ENCODE peak calls at places on chromosomes 3 and 15, in ten cellular contexts. B is AG09309, F is BJ, O is endodermal cell, X is fibroblast of lung, Y is NB4, A is AG09319, G is breast epithelium, J is AG04450, E is B cell. V is an unnamed sample.

GRCh38 chr3:156518726-156519125 is 36.2 kb downstream of the SSR3 start:
- DNase-seq in E (no peak), G (no peak), B (no peak), A (no peak), O (no peak), J (no peak), F (no peak), Y (no peak), X (peak; percentile 57), V (no peak)

GRCh38 chr15:69755571-69756310 is 303.1 kb downstream of the RPLP1 start:
- DNase-seq in G (no peak), A (no peak), E (peak; percentile 68), Y (peak; percentile 95), B (no peak), O (no peak), F (no peak), J (no peak), X (peak; percentile 63), V (peak; percentile 76)

GRCh38 chr3:71847794-71848193 is 62.8 kb upstream of the PROK2 start:
- DNase-seq in Y (no peak), E (no peak), G (no peak), X (no peak), B (no peak), F (no peak), A (no peak), J (no peak), O (no peak), V (no peak)

GRCh38 chr3:8538904-8539303 is 37.3 kb downstream of the LMCD1 start:
- DNase-seq in J (no peak), B (no peak), G (no peak), F (no peak), Y (no peak), X (peak; percentile 86), O (no peak), A (peak; percentile 34), E (no peak), V (no peak)

GRCh38 chr3:42547401-42547945 is 34.3 kb downstream of the SEC22C start:
- DNase-seq in G (peak; percentile 43), J (peak; percentile 13), B (peak; percentile 3), O (peak; percentile 93), A (no peak), Y (peak; percentile 61), E (peak; percentile 76), X (peak; percentile 36), F (peak; percentile 4), V (peak; percentile 69)

GRCh38 chr15:71484080-71484479 is 326.3 kb upstream of the NR2E3 start:
- DNase-seq in O (no peak), A (no peak), G (no peak), E (no peak), X (no peak), Y (no peak), J (no peak), B (no peak), F (no peak), V (no peak)

GRCh38 chr3:128864351-128864811 is 15.0 kb upstream of the ACAD9 start:
- DNase-seq in E (no peak), O (no peak), X (no peak), J (no peak), Y (no peak), B (no peak), A (no peak), F (no peak), G (no peak), V (no peak)

GRCh38 chr3:146036289-146036688 is 124.7 kb downstream of the PLOD2 start:
- DNase-seq in A (no peak), G (no peak), O (no peak), E (no peak), B (no peak), Y (no peak), J (no peak), X (no peak), F (no peak), V (no peak)

GRCh38 chr15:80423215-80423614 is 19.0 kb downstream of the ARNT2 start:
- DNase-seq in A (no peak), B (no peak), E (no peak), F (no peak), G (no peak), Y (no peak), X (peak; percentile 62), O (no peak), J (peak; percentile 39), V (no peak)

GRCh38 chr3:11944052-11944673 is 60.0 kb upstream of the SYN2 start:
- DNase-seq in B (no peak), Y (peak; percentile 16), A (no peak), E (no peak), G (no peak), F (no peak), X (peak; percentile 14), J (no peak), O (peak; percentile 80), V (no peak)

GRCh38 chr3:58093573-58094195 is 85.5 kb downstream of the FLNB start:
- DNase-seq in E (no peak), F (no peak), O (no peak), A (no peak), B (no peak), X (peak; percentile 88), G (no peak), Y (peak; percentile 26), J (no peak), V (no peak)

GRCh38 chr15:74598126-74598842 is 17.4 kb upstream of the CLK3 start:
- DNase-seq in F (peak; percentile 50), B (no peak), Y (peak; percentile 94), E (peak; percentile 85), A (peak; percentile 45), J (no peak), G (peak; percentile 93), O (peak; percentile 96), X (peak; percentile 78), V (peak; percentile 97)

GRCh38 chr3:119580148-119580760 is 962 bp downstream of the ADPRH start:
- DNase-seq in F (no peak), G (no peak), O (peak; percentile 70), X (no peak), J (no peak), Y (peak; percentile 71), E (peak; percentile 73), A (no peak), B (no peak), V (peak; percentile 76)

GRCh38 chr3:144394052-144394451 is 422.4 kb downstream of the DIPK2A start:
- DNase-seq in G (no peak), O (no peak), X (peak; percentile 17), E (no peak), A (no peak), F (peak; percentile 6), J (no peak), B (no peak), Y (no peak), V (no peak)
- TF ChIP-seq CTCF in G (no peak), O (no peak), X (no peak), E (no peak), A (no peak), F (no peak), J (no peak), B (no peak), Y (no peak), V (no peak)

GRCh38 chr3:15794842-15795562 is 2.8 kb downstream of the ANKRD28 start:
- DNase-seq in A (no peak), O (no peak), X (no peak), Y (no peak), E (peak; percentile 12), G (no peak), J (no peak), B (no peak), F (no peak), V (no peak)
- TF ChIP-seq CTCF in A (peak; percentile 32), O (peak; percentile 42), X (peak; percentile 41), Y (no peak), E (no peak), G (no peak), J (peak; percentile 39), B (no peak), F (peak; percentile 30), V (no peak)

GRCh38 chr3:142990706-142991105 is 10.7 kb upstream of the U2SURP start:
- DNase-seq in Y (no peak), E (no peak), B (no peak), O (no peak), X (no peak), F (no peak), J (no peak), A (no peak), G (no peak), V (no peak)

GRCh38 chr3:142992323-142992722 is 9.0 kb upstream of the U2SURP start:
- DNase-seq in O (no peak), A (no peak), B (no peak), G (no peak), J (no peak), Y (no peak), E (no peak), X (no peak), F (no peak), V (no peak)

GRCh38 chr3:142998439-142998838 is 2.9 kb upstream of the U2SURP start:
- DNase-seq in O (no peak), Y (no peak), A (no peak), J (no peak), G (no peak), E (no peak), B (no peak), F (no peak), X (peak; percentile 65), V (no peak)

GRCh38 chr3:142997330-142997729 is 4.0 kb upstream of the U2SURP start:
- DNase-seq in X (peak; percentile 36), Y (no peak), G (no peak), A (no peak), B (no peak), F (no peak), O (no peak), J (no peak), E (no peak), V (no peak)

GRCh38 chr3:142993958-142994442 is 7.4 kb upstream of the U2SURP start:
- DNase-seq in E (peak; percentile 77), G (peak; percentile 25), Y (peak; percentile 86), O (peak; percentile 82), J (peak; percentile 41), F (no peak), B (peak; percentile 50), A (peak; percentile 56), X (peak; percentile 52), V (peak; percentile 75)
- TF ChIP-seq CTCF in E (peak; percentile 89), G (peak; percentile 12), Y (peak; percentile 47), O (peak; percentile 87), J (peak; percentile 67), F (peak; percentile 68), B (peak; percentile 63), A (peak; percentile 60), X (peak; percentile 60), V (peak; percentile 75)

GRCh38 chr3:50321146-50321843 is 1.2 kb downstream of the HYAL2 start:
- DNase-seq in O (peak; percentile 97), B (no peak), J (peak; percentile 61), X (peak; percentile 88), G (peak; percentile 87), F (no peak), E (peak; percentile 88), A (peak; percentile 68), Y (peak; percentile 88), V (peak; percentile 93)

GRCh38 chr3:50323092-50323600 is 601 bp upstream of the HYAL2 start:
- DNase-seq in G (no peak), F (no peak), E (peak; percentile 10), O (no peak), X (no peak), A (no peak), B (no peak), Y (no peak), J (no peak), V (no peak)

GRCh38 chr3:50323614-50324199 is 1.2 kb upstream of the HYAL2 start:
- DNase-seq in B (no peak), Y (no peak), A (no peak), J (no peak), F (no peak), O (no peak), G (no peak), X (no peak), E (peak; percentile 9), V (no peak)

GRCh38 chr3:50321844-50322385 is 630 bp downstream of the HYAL2 start:
- DNase-seq in F (no peak), Y (no peak), A (no peak), O (no peak), J (no peak), G (no peak), E (no peak), B (no peak), X (no peak), V (no peak)

GRCh38 chr3:50322386-50323091 is at the start of gene HYAL2:
- DNase-seq in G (no peak), A (no peak), E (peak; percentile 18), J (no peak), X (no peak), B (no peak), O (peak; percentile 82), F (no peak), Y (no peak), V (no peak)
- TF ChIP-seq CTCF in G (no peak), A (no peak), E (no peak), J (no peak), X (no peak), B (no peak), O (no peak), F (no peak), Y (no peak), V (no peak)

V was measured in GM13977.